ENCODE peak calls at places on chromosomes 2 and 18, in six cellular contexts. One of them, this sample, is unnamed.

GRCh38 chr18:48974304-48975220 is 23.8 kb upstream of the SMAD7 start:
- DNase-seq in dorsolateral prefrontal cortex: no peak
- DNase-seq in psoas muscle: peak
- DNase-seq in GM12878: no peak
- DNase-seq in H9: no peak
- DNase-seq in GM06990: no peak
- DNase-seq in this sample: peak

GRCh38 chr2:127219716-127220090 is 396 bp downstream of the CYP27C1 start:
- DNase-seq in psoas muscle: peak
- DNase-seq in H9: peak
- DNase-seq in GM06990: no peak
- DNase-seq in dorsolateral prefrontal cortex: no peak
- DNase-seq in GM12878: no peak
- DNase-seq in this sample: peak

GRCh38 chr18:29491907-29492306 is 1315.0 kb upstream of the CDH2 start:
- DNase-seq in H9: no peak
- DNase-seq in dorsolateral prefrontal cortex: no peak
- DNase-seq in GM12878: no peak
- DNase-seq in GM06990: no peak
- DNase-seq in psoas muscle: no peak
- DNase-seq in this sample: no peak

GRCh38 chr2:60818272-60818671 is 62.2 kb downstream of the PAPOLG start:
- DNase-seq in GM12878: no peak
- DNase-seq in H9: no peak
- DNase-seq in psoas muscle: no peak
- DNase-seq in GM06990: no peak
- DNase-seq in dorsolateral prefrontal cortex: no peak
- DNase-seq in this sample: no peak

GRCh38 chr2:51994123-51994788 is 962.3 kb upstream of the NRXN1 start:
- DNase-seq in GM12878: no peak
- DNase-seq in GM06990: no peak
- DNase-seq in dorsolateral prefrontal cortex: no peak
- DNase-seq in H9: no peak
- DNase-seq in psoas muscle: no peak
- DNase-seq in this sample: no peak

GRCh38 chr2:215483431-215483830 is 47.6 kb upstream of the FN1 start:
- DNase-seq in psoas muscle: no peak
- DNase-seq in GM06990: no peak
- DNase-seq in GM12878: no peak
- DNase-seq in dorsolateral prefrontal cortex: no peak
- DNase-seq in H9: no peak
- DNase-seq in this sample: no peak

GRCh38 chr2:66113116-66113515 is 321.8 kb upstream of the MEIS1 start:
- DNase-seq in H9: no peak
- DNase-seq in GM12878: no peak
- DNase-seq in psoas muscle: no peak
- DNase-seq in dorsolateral prefrontal cortex: no peak
- DNase-seq in GM06990: no peak
- DNase-seq in this sample: no peak

GRCh38 chr2:233464531-233465240 is 101.9 kb downstream of the USP40 start:
- DNase-seq in psoas muscle: peak
- DNase-seq in H9: no peak
- DNase-seq in GM06990: no peak
- DNase-seq in GM12878: no peak
- DNase-seq in dorsolateral prefrontal cortex: no peak
- DNase-seq in this sample: peak

GRCh38 chr2:217801115-217801531 is 201.7 kb downstream of the TNS1 start:
- DNase-seq in dorsolateral prefrontal cortex: no peak
- DNase-seq in H9: no peak
- DNase-seq in GM06990: no peak
- DNase-seq in GM12878: no peak
- DNase-seq in psoas muscle: peak
- DNase-seq in this sample: no peak

GRCh38 chr2:42933824-42934254 is 141.5 kb upstream of the HAAO start:
- DNase-seq in GM12878: no peak
- DNase-seq in dorsolateral prefrontal cortex: no peak
- DNase-seq in psoas muscle: no peak
- DNase-seq in H9: no peak
- DNase-seq in GM06990: no peak
- DNase-seq in this sample: no peak

GRCh38 chr2:234631896-234632514 is 135.1 kb upstream of the ARL4C start:
- DNase-seq in dorsolateral prefrontal cortex: no peak
- DNase-seq in H9: peak
- DNase-seq in GM06990: no peak
- DNase-seq in GM12878: no peak
- DNase-seq in psoas muscle: no peak
- DNase-seq in this sample: no peak

GRCh38 chr2:217433522-217433921 is 569.3 kb downstream of the TNS1 start:
- DNase-seq in psoas muscle: no peak
- DNase-seq in H9: no peak
- DNase-seq in dorsolateral prefrontal cortex: no peak
- DNase-seq in GM12878: no peak
- DNase-seq in GM06990: no peak
- DNase-seq in this sample: no peak

GRCh38 chr2:65595641-65596040 is 163.2 kb upstream of the SPRED2 start:
- DNase-seq in H9: no peak
- DNase-seq in dorsolateral prefrontal cortex: no peak
- DNase-seq in psoas muscle: no peak
- DNase-seq in GM12878: no peak
- DNase-seq in GM06990: no peak
- DNase-seq in this sample: no peak

GRCh38 chr2:65580824-65581223 is 148.4 kb upstream of the SPRED2 start:
- DNase-seq in H9: no peak
- DNase-seq in dorsolateral prefrontal cortex: no peak
- DNase-seq in GM06990: no peak
- DNase-seq in GM12878: no peak
- DNase-seq in psoas muscle: no peak
- DNase-seq in this sample: no peak

GRCh38 chr2:143960177-143960576 is 559.7 kb downstream of the ZEB2 start:
- DNase-seq in dorsolateral prefrontal cortex: no peak
- DNase-seq in GM06990: no peak
- DNase-seq in psoas muscle: no peak
- DNase-seq in H9: no peak
- DNase-seq in GM12878: no peak
- DNase-seq in this sample: no peak

GRCh38 chr2:110114007-110114591 is 1.5 kb downstream of the MALL start:
- DNase-seq in GM12878: no peak
- DNase-seq in H9: no peak
- DNase-seq in dorsolateral prefrontal cortex: no peak
- DNase-seq in GM06990: no peak
- DNase-seq in psoas muscle: no peak
- DNase-seq in this sample: no peak

GRCh38 chr2:41701231-41701630 is 346.6 kb upstream of the PKDCC start:
- DNase-seq in GM12878: no peak
- DNase-seq in GM06990: no peak
- DNase-seq in H9: no peak
- DNase-seq in dorsolateral prefrontal cortex: no peak
- DNase-seq in psoas muscle: no peak
- DNase-seq in this sample: no peak

GRCh38 chr2:140916410-140916809 is 1214.4 kb downstream of the LRP1B start:
- DNase-seq in GM12878: no peak
- DNase-seq in dorsolateral prefrontal cortex: no peak
- DNase-seq in psoas muscle: no peak
- DNase-seq in GM06990: no peak
- DNase-seq in H9: no peak
- DNase-seq in this sample: no peak

GRCh38 chr2:209868595-209868994 is 97.0 kb downstream of the UNC80 start:
- DNase-seq in GM12878: no peak
- DNase-seq in psoas muscle: no peak
- DNase-seq in dorsolateral prefrontal cortex: no peak
- DNase-seq in H9: no peak
- DNase-seq in GM06990: no peak
- DNase-seq in this sample: no peak

GRCh38 chr2:201859886-201860285 is 53.5 kb downstream of the CDK15 start:
- DNase-seq in dorsolateral prefrontal cortex: no peak
- DNase-seq in psoas muscle: no peak
- DNase-seq in GM12878: no peak
- DNase-seq in H9: no peak
- DNase-seq in GM06990: no peak
- DNase-seq in this sample: no peak

GRCh38 chr2:120712180-120712678 is 23.4 kb upstream of the GLI2 start:
- DNase-seq in dorsolateral prefrontal cortex: no peak
- DNase-seq in psoas muscle: no peak
- DNase-seq in GM12878: no peak
- DNase-seq in GM06990: no peak
- DNase-seq in H9: no peak
- DNase-seq in this sample: peak

GRCh38 chr2:107808986-107809385 is 17.7 kb upstream of the RGPD4 start:
- DNase-seq in GM12878: no peak
- DNase-seq in dorsolateral prefrontal cortex: no peak
- DNase-seq in GM06990: no peak
- DNase-seq in psoas muscle: peak
- DNase-seq in H9: no peak
- DNase-seq in this sample: no peak

GRCh38 chr18:33579868-33580205 is 1.8 kb downstream of the ASXL3 start:
- DNase-seq in GM06990: no peak
- DNase-seq in dorsolateral prefrontal cortex: no peak
- DNase-seq in H9: no peak
- DNase-seq in psoas muscle: no peak
- DNase-seq in GM12878: no peak
- DNase-seq in this sample: no peak

GRCh38 chr2:238916875-238917590 is 69.1 kb downstream of the TWIST2 start:
- DNase-seq in psoas muscle: no peak
- DNase-seq in dorsolateral prefrontal cortex: no peak
- DNase-seq in H9: no peak
- DNase-seq in GM12878: no peak
- DNase-seq in GM06990: no peak
- DNase-seq in this sample: no peak

GRCh38 chr2:120419073-120419472 is 73.1 kb downstream of the INHBB start:
- DNase-seq in GM12878: no peak
- DNase-seq in GM06990: no peak
- DNase-seq in psoas muscle: no peak
- DNase-seq in H9: peak
- DNase-seq in dorsolateral prefrontal cortex: no peak
- DNase-seq in this sample: no peak

GRCh38 chr18:43661570-43661969 is 384.3 kb upstream of the SYT4 start:
- DNase-seq in psoas muscle: no peak
- DNase-seq in dorsolateral prefrontal cortex: no peak
- DNase-seq in H9: peak
- DNase-seq in GM06990: no peak
- DNase-seq in GM12878: peak
- DNase-seq in this sample: no peak
- TF ChIP-seq CTCF in psoas muscle: peak
- TF ChIP-seq CTCF in dorsolateral prefrontal cortex: no peak
- TF ChIP-seq CTCF in H9: peak
- TF ChIP-seq CTCF in GM06990: peak
- TF ChIP-seq CTCF in GM12878: peak
- TF ChIP-seq CTCF in this sample: no peak

GRCh38 chr2:32946314-32947075 is at the start of gene LTBP1:
- DNase-seq in GM06990: peak
- DNase-seq in GM12878: no peak
- DNase-seq in psoas muscle: peak
- DNase-seq in H9: peak
- DNase-seq in dorsolateral prefrontal cortex: peak
- DNase-seq in this sample: peak
- TF ChIP-seq CTCF in GM06990: peak
- TF ChIP-seq CTCF in GM12878: peak
- TF ChIP-seq CTCF in psoas muscle: peak
- TF ChIP-seq CTCF in H9: peak
- TF ChIP-seq CTCF in dorsolateral prefrontal cortex: peak
- TF ChIP-seq CTCF in this sample: peak

GRCh38 chr2:10019174-10019971 is 24.0 kb upstream of the KLF11 start:
- DNase-seq in psoas muscle: no peak
- DNase-seq in GM12878: no peak
- DNase-seq in GM06990: no peak
- DNase-seq in H9: no peak
- DNase-seq in dorsolateral prefrontal cortex: no peak
- DNase-seq in this sample: no peak

GRCh38 chr2:10020001-10020400 is 23.3 kb upstream of the KLF11 start:
- DNase-seq in psoas muscle: no peak
- DNase-seq in GM12878: no peak
- DNase-seq in dorsolateral prefrontal cortex: no peak
- DNase-seq in H9: no peak
- DNase-seq in GM06990: no peak
- DNase-seq in this sample: no peak

GRCh38 chr2:10022041-10022421 is 21.3 kb upstream of the KLF11 start:
- DNase-seq in H9: no peak
- DNase-seq in GM12878: no peak
- DNase-seq in psoas muscle: peak
- DNase-seq in GM06990: no peak
- DNase-seq in dorsolateral prefrontal cortex: no peak
- DNase-seq in this sample: no peak

GRCh38 chr2:10022464-10022863 is 20.9 kb upstream of the KLF11 start:
- DNase-seq in psoas muscle: no peak
- DNase-seq in GM06990: no peak
- DNase-seq in H9: no peak
- DNase-seq in dorsolateral prefrontal cortex: no peak
- DNase-seq in GM12878: no peak
- DNase-seq in this sample: no peak

DNA sequence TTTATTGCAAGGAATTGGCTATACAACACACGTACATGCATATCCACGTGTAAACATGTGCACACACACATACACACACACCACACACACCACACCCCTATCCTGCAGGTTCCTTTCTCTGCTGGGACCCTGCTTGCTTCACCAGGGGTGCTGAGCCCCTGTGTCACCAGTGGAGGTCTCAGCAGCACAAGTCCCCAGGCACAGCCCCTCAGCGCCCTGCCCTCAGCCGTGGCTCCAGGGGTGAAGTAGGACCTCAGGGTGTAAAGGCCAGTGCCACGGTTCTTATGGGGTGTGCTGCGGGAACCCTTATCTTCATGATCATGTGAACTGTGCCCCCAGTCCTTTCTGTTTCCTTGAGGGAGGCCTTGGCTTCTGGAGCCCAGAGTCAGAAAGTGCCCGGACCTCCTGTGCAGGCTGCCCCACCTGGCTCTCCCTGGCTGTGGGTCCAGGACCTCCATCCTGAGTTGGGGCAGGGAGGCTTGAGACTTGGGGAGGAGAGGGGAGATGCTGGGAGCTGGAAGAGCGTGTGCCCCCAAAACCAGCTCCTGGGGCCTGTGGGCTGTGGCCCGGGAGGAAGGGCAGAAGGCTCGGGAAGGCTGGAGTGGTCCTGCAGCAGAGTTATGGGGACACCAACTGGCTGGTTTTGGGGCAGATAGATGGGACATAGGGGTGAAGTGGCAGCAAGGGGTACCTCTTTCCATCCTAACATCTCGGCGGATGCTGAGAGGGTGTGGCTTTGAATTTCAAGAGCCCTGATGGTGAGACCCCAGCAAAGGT is 20.3 kb upstream of the KLF11 start:
- DNase-seq in psoas muscle: peak
- DNase-seq in GM12878: no peak
- DNase-seq in H9: no peak
- DNase-seq in GM06990: no peak
- DNase-seq in dorsolateral prefrontal cortex: no peak
- DNase-seq in this sample: no peak
- TF ChIP-seq CTCF in psoas muscle: no peak
- TF ChIP-seq CTCF in GM12878: no peak
- TF ChIP-seq CTCF in H9: no peak
- TF ChIP-seq CTCF in GM06990: peak
- TF ChIP-seq CTCF in dorsolateral prefrontal cortex: no peak
- TF ChIP-seq CTCF in this sample: no peak

DNA sequence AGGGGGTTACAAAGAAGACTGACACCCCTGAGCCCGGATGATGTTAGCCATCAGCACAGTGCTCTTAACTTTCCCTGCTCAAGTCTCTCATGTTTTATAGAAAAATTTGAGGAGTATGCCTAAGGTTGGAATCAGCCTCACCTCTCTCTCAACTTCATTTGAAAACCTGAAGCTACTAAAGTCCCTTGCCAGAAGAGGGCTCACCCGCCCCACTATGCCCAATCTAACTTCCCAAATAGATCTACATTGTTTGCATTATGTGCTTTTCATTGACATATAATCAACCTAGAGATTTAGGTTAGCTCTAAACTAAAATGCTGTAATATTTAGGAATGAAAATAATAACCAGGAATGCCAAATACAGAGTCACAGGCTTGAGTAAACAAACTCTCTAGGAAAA is 305.4 kb downstream of the NCKAP5 start:
- DNase-seq in GM06990: no peak
- DNase-seq in GM12878: no peak
- DNase-seq in dorsolateral prefrontal cortex: no peak
- DNase-seq in psoas muscle: no peak
- DNase-seq in H9: no peak
- DNase-seq in this sample: no peak
- TF ChIP-seq CTCF in GM06990: no peak
- TF ChIP-seq CTCF in GM12878: no peak
- TF ChIP-seq CTCF in dorsolateral prefrontal cortex: no peak
- TF ChIP-seq CTCF in psoas muscle: no peak
- TF ChIP-seq CTCF in H9: peak
- TF ChIP-seq CTCF in this sample: no peak

This sample was measured in glutamatergic neuron.